ENCODE peak calls at places on chromosomes 1 and 21, in six cellular contexts. M is SK-N-SH, X is HCT116, Y is PC-3, T is MM.1S, C is OCI-LY7. U is an unnamed sample. For H3K9me2, the result is how much of the 10 kb centered on the place peaks cover.

GRCh38 chr1:60849401-60849800 is 233.0 kb upstream of the NFIA start:
- DNase-seq in T (no peak), M (no peak), C (no peak), X (no peak), Y (no peak), U (no peak)

GRCh38 chr1:18937539-18937938 is 18.9 kb downstream of the IFFO2 start:
- DNase-seq in X (no peak), C (no peak), M (no peak), T (no peak), Y (no peak), U (no peak)

GRCh38 chr1:200925821-200926220 is 31.1 kb downstream of the INAVA start:
- DNase-seq in T (no peak), M (no peak), C (no peak), X (no peak), Y (peak), U (no peak)

GRCh38 chr1:204573563-204573925 is 57.3 kb downstream of the MDM4 start:
- DNase-seq in X (no peak), M (no peak), C (no peak), Y (peak), T (no peak), U (no peak)

GRCh38 chr21:43984905-43985689 is 27.0 kb upstream of the TRAPPC10 start:
- DNase-seq in T (no peak), X (no peak), Y (no peak), M (peak), C (no peak), U (no peak)

GRCh38 chr1:165144757-165145397 is 211.6 kb downstream of the LMX1A start:
- DNase-seq in M (peak), C (peak), X (peak), T (peak), Y (peak), U (peak)

GRCh38 chr1:204746838-204747442 is 61.4 kb upstream of the LRRN2 start:
- DNase-seq in M (peak), T (peak), X (peak), C (peak), Y (peak), U (peak)

GRCh38 chr1:101953623-101954022 is 43.1 kb downstream of the OLFM3 start:
- DNase-seq in M (no peak), T (no peak), Y (no peak), X (no peak), C (no peak), U (no peak)

GRCh38 chr1:160085686-160086089 is 4.3 kb downstream of the KCNJ9 start:
- DNase-seq in Y (peak), M (peak), X (peak), C (peak), T (peak), U (peak)

GRCh38 chr1:172390620-172391491 is 29.6 kb upstream of the C1orf105 start:
- DNase-seq in T (peak), X (no peak), C (peak), Y (no peak), M (no peak), U (no peak)

DNA sequence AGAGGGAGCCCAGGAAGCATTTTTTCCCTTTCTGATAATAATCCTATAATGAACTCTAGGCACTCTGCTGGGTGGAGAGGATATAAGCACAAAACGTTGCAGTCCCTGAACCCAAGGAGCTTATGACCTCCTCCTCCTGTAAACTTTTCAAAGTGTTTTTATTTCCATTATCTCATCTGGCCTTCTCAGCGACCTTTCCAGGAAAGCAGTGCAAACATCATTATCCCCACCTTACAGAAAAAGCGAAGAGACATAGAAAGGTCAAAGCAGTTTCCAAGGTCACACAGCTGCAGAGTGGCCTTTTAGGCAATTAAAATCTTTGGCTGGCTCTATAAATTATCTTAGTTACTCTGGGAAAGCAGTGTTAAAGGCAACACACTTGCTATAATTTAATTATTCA is 63.8 kb downstream of the OLFML3 start:
- DNase-seq in X (no peak), C (no peak), Y (no peak), T (no peak), M (no peak), U (no peak)
- H3K9me2 ChIP-seq in X (under half), C (under half), Y (under half), T (under half), M (under half), U (under half)

DNA sequence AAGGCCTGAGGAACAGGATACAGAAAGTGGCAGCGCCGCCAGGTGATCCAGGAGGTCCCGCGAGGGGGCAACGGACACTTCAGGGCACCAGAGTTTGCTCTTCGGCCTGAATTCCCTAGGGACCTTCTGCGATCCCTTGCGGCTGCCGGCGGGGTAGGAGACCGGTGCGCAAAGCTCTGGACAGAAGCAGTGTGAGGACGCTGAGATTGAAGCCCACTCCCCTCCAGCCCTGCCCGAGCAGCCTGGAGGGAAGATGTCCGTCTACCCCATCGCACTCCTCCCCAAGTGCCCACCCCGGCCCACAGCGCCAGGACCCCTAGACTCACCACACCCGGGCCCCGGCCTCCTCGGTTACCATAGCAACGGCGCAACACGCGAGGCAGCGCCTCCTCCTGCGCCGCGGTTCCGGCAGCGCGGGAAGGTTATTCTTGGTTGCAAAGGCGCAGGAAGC is at the start of gene ANKRD45:
- DNase-seq in X (no peak), C (no peak), Y (no peak), M (peak), T (no peak), U (no peak)
- H2AFZ ChIP-seq in X (no peak), C (no peak), Y (no peak), M (peak), T (no peak), U (no peak)

DNA sequence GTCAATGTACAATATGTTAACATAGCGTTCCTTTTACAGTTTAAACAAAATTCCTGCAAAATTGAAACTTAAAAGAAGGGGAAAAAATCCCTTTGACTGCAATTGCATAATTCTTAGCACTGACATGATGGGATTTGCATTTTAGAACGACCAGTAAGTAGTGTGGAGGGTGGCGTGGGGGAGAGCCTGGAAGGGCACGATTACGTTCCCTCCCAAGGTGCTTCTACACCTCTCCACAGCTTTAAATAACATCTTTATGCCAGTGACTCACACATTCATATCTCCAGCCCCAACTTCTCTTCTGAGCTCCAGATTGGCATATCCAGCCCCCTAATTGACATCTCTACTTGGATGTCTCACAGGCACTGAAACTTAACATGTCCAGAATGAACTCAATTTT is 64.3 kb downstream of the OLFML3 start:
- DNase-seq in M (no peak), T (no peak), X (no peak), C (no peak), Y (no peak), U (no peak)
- H3K9me2 ChIP-seq in M (under half), T (under half), X (under half), C (under half), Y (under half), U (under half)

GRCh38 chr1:3369437-3370076 is 84.9 kb upstream of the ARHGEF16 start:
- DNase-seq in T (no peak), Y (peak), C (no peak), M (no peak), X (no peak), U (no peak)
- H2AFZ ChIP-seq in T (no peak), Y (no peak), C (no peak), M (no peak), X (no peak), U (no peak)

DNA sequence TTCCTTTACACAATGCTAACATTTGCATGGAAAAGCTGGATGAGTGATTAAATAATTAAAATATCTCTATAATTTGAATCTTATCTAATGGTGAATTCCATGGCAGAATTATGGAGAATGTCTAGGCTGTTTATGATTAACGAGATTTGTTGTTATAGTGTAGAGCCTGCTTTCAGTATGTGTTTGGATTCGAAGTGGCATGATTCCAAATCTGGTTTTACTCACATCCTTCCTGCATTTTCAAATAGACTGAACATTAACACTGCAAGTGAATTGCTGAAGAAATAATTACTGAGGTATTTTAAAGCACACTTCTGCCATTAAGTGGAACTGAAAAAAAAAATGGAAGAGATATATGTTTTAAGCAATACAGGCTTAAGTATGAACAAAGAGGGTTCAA is 5.1 kb upstream of the NEK7 start:
- DNase-seq in Y (no peak), C (no peak), T (no peak), M (no peak), X (no peak), U (no peak)
- H3K9me2 ChIP-seq in Y (under half), C (under half), T (under half), M (under half), X (under half), U (under half)

DNA sequence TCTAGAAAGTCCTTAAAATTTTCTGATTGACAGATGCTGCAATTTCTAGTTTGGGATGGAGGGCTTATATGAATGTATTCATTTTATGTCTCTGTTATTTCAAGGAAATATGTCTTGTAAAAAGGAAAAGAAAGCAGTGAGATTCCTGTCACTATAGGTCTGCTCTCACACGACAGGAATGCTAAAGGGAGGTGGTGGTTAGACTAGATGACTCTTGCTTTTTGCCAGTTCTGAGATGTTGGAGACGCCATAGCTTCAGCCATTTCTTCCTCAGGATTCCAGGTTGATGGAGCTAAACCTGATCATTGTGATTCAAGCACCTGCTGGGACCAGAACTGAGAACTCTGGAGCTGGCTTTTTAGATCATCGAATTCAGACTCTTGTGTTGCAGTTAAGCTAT is 46.9 kb upstream of the FOXO6 start:
- DNase-seq in C (no peak), T (no peak), Y (no peak), X (no peak), M (no peak), U (no peak)
- H2AFZ ChIP-seq in C (no peak), T (no peak), Y (no peak), X (no peak), M (no peak), U (no peak)

DNA sequence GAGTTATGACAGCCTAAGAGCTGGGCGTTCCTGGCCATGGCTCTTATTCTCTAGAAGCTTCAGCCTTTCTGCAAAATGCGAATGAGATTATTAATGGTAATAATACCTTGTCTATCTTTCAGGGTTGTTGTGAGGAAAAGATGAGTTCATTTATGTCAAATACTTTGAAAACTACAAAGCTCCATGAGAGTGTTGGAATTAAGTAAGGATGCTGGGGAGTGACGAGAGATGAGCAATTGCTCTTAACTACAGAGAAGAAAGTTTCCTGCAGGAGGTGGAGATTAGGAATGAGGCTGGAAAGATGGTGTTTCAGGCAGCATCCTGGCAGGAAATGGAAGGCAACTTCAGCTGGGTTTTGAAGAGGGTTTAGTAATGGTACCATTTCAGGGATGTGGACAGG is 124.2 kb downstream of the CACNA1E start:
- DNase-seq in C (no peak), M (no peak), X (no peak), Y (no peak), T (no peak), U (no peak)
- H3K9me2 ChIP-seq in C (under half), M (under half), X (under half), Y (under half), T (under half), U (under half)

DNA sequence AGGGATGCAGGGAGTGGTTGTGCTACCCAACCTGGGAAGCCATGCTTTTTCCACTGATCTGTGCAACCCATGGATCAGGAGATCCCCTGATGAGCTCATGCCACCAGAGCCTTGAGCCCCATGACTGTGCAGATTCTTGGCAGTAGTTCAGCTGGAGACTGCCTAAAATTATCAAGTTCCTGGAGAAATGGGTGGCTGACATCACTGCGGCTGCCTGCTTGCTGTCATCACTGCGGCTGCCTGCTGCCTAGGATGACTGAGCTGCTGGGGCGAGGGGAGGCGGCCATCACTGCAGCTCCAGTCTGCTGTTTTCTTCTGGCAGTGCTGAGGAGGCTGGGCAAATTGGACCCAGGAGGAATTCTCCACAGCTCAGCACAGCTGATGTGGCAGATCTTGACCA is 159.2 kb downstream of the AGBL4 start:
- DNase-seq in T (no peak), C (no peak), M (no peak), X (no peak), Y (peak), U (no peak)
- H2AFZ ChIP-seq in T (no peak), C (no peak), M (no peak), X (no peak), Y (no peak), U (no peak)

GRCh38 chr1:1059494-1060280 is 14.4 kb downstream of the RNF223 start:
- DNase-seq in C (peak), X (no peak), T (peak), Y (peak), M (peak), U (peak)
- H3K9me2 ChIP-seq in C (under half), X (under half), T (under half), Y (under half), M (under half), U (under half)

GRCh38 chr1:40955266-40955665 is 24.2 kb upstream of the CTPS1 start:
- DNase-seq in X (no peak), Y (peak), T (no peak), M (no peak), C (no peak), U (no peak)
- H2AFZ ChIP-seq in X (no peak), Y (no peak), T (no peak), M (no peak), C (no peak), U (no peak)